ENCODE peak calls at places on chromosomes 4 and X, in seven cellular contexts. Q, A, X, Z, J, O and C are unnamed samples.

GRCh38 chrX:130086414-130087207 is 23.7 kb downstream of the ELF4 start:
- DNase-seq in Q (no peak), A (no peak), X (no peak), Z (peak), J (no peak), O (peak), C (no peak)

GRCh38 chr4:98613453-98614075 is 44.8 kb downstream of the TSPAN5 start:
- DNase-seq in Q (no peak), A (no peak), X (no peak), Z (no peak), J (no peak), O (no peak), C (peak)

GRCh38 chr4:77235289-77235854 is 78.4 kb downstream of the CCNG2 start:
- DNase-seq in Q (no peak), A (no peak), X (no peak), Z (no peak), J (no peak), O (no peak), C (no peak)

GRCh38 chr4:29711226-29711625 is 1008.9 kb upstream of the PCDH7 start:
- DNase-seq in Q (peak), A (no peak), X (no peak), Z (no peak), J (no peak), O (no peak), C (no peak)

GRCh38 chr4:52822583-52823477 is 39.3 kb upstream of the RASL11B start:
- DNase-seq in Q (peak), A (no peak), X (no peak), Z (no peak), J (no peak), O (no peak), C (peak)

GRCh38 chrX:11533211-11533651 is 132.5 kb downstream of the ARHGAP6 start:
- DNase-seq in Q (peak), A (no peak), X (peak), Z (no peak), J (peak), O (no peak), C (no peak)

GRCh38 chr4:100208459-100208858 is 18.2 kb upstream of the DDIT4L start:
- DNase-seq in Q (no peak), A (no peak), X (no peak), Z (no peak), J (no peak), O (no peak), C (no peak)

GRCh38 chrX:129823523-129823922 is 20.2 kb downstream of the ZDHHC9 start:
- DNase-seq in Q (no peak), A (no peak), X (no peak), Z (peak), J (no peak), O (no peak), C (no peak)

GRCh38 chr4:84530871-84531270 is 31.8 kb upstream of the NKX6-1 start:
- DNase-seq in Q (peak), A (no peak), X (no peak), Z (no peak), J (peak), O (no peak), C (peak)

GRCh38 chr4:52936729-52937128 is 74.6 kb downstream of the RASL11B start:
- DNase-seq in Q (no peak), A (no peak), X (no peak), Z (no peak), J (no peak), O (no peak), C (no peak)

GRCh38 chrX:55163171-55163570 is 57.0 kb upstream of the PAGE5 start:
- DNase-seq in Q (no peak), A (no peak), X (no peak), Z (no peak), J (no peak), O (no peak), C (no peak)

GRCh38 chrX:56000169-56000568 is 232.0 kb upstream of the KLF8 start:
- DNase-seq in Q (peak), A (no peak), X (no peak), Z (no peak), J (no peak), O (no peak), C (no peak)

GRCh38 chrX:17374619-17375360 is at the start of gene NHS:
- DNase-seq in Q (peak), A (no peak), X (peak), Z (no peak), J (peak), O (no peak), C (peak)

GRCh38 chr4:188781655-188782054 is 642.4 kb downstream of the TRIML1 start:
- DNase-seq in Q (peak), A (no peak), X (no peak), Z (no peak), J (peak), O (no peak), C (peak)

GRCh38 chrX:65596270-65596669 is 61.7 kb upstream of the LAS1L start:
- DNase-seq in Q (peak), A (peak), X (no peak), Z (peak), J (peak), O (no peak), C (peak)

GRCh38 chr4:83282049-83282535 is 2.5 kb downstream of the COQ2 start:
- DNase-seq in Q (peak), A (peak), X (peak), Z (peak), J (peak), O (peak), C (peak)

GRCh38 chr4:40579983-40580382 is 49.7 kb downstream of the RBM47 start:
- DNase-seq in Q (peak), A (no peak), X (no peak), Z (no peak), J (no peak), O (no peak), C (peak)

GRCh38 chr4:111792592-111792991 is 352.7 kb upstream of the FAM241A start:
- DNase-seq in Q (no peak), A (no peak), X (no peak), Z (no peak), J (no peak), O (no peak), C (no peak)

GRCh38 chr4:78024085-78024484 is 33.0 kb upstream of the FRAS1 start:
- DNase-seq in Q (no peak), A (no peak), X (no peak), Z (no peak), J (no peak), O (no peak), C (peak)

GRCh38 chr4:153345011-153345981 is 808 bp downstream of the MND1 start:
- DNase-seq in Q (peak), A (peak), X (peak), Z (peak), J (peak), O (peak), C (peak)

GRCh38 chrX:148958896-148959295 is 458.5 kb downstream of the AFF2 start:
- DNase-seq in Q (no peak), A (no peak), X (no peak), Z (no peak), J (no peak), O (no peak), C (no peak)

GRCh38 chr4:122876456-122876855 is 45.9 kb downstream of the NUDT6 start:
- DNase-seq in Q (no peak), A (no peak), X (no peak), Z (no peak), J (no peak), O (no peak), C (peak)

GRCh38 chr4:11397146-11397545 is 31.5 kb downstream of the HS3ST1 start:
- DNase-seq in Q (no peak), A (no peak), X (no peak), Z (no peak), J (peak), O (no peak), C (no peak)

GRCh38 chr4:152431287-152431686 is 104.6 kb downstream of the FBXW7 start:
- DNase-seq in Q (no peak), A (no peak), X (no peak), Z (no peak), J (no peak), O (no peak), C (no peak)

GRCh38 chr4:168791376-168791775 is 218.7 kb downstream of the CBR4 start:
- DNase-seq in Q (no peak), A (no peak), X (no peak), Z (no peak), J (no peak), O (no peak), C (no peak)

GRCh38 chrX:8090906-8091305 is 80.2 kb downstream of the VCX2 start:
- DNase-seq in Q (no peak), A (no peak), X (no peak), Z (no peak), J (no peak), O (no peak), C (no peak)

GRCh38 chr4:110198472-110199419 is at the start of gene ELOVL6:
- DNase-seq in Q (peak), A (no peak), X (peak), Z (peak), J (peak), O (peak), C (peak)

GRCh38 chrX:34918856-34919255 is 23.7 kb upstream of the FAM47B start:
- DNase-seq in Q (peak), A (no peak), X (peak), Z (no peak), J (peak), O (no peak), C (peak)

GRCh38 chrX:150258463-150259430 is 104.4 kb upstream of the MAMLD1 start:
- DNase-seq in Q (peak), A (no peak), X (no peak), Z (no peak), J (no peak), O (no peak), C (peak)

GRCh38 chr4:120009731-120010130 is 56.9 kb downstream of the MAD2L1 start:
- DNase-seq in Q (peak), A (no peak), X (no peak), Z (no peak), J (no peak), O (no peak), C (peak)